ENCODE peak calls at places on chromosomes 3 and 15, in five cellular contexts. X, A, K, V and J are unnamed samples.

GRCh38 chr15:74787251-74788041 is 5.6 kb downstream of the CSK start:
- DNase-seq in X (peak; percentile 95), A (peak; percentile 57), K (peak; percentile 92), V (no peak), J (peak; percentile 98)

GRCh38 chr3:33668618-33669017 is 49.4 kb downstream of the CLASP2 start:
- DNase-seq in X (no peak), A (no peak), K (no peak), V (no peak), J (no peak)

GRCh38 chr3:132134611-132135010 is 99.8 kb upstream of the CPNE4 start:
- DNase-seq in X (no peak), A (no peak), K (no peak), V (peak; percentile 64), J (no peak)

GRCh38 chr3:166685246-166685645 is 694.9 kb downstream of the ZBBX start:
- DNase-seq in X (no peak), A (no peak), K (no peak), V (no peak), J (peak; percentile 80)

GRCh38 chr15:99446565-99447496 is 119.0 kb upstream of the MEF2A start:
- DNase-seq in X (peak; percentile 3), A (no peak), K (no peak), V (no peak), J (no peak)

GRCh38 chr3:6994081-6994668 is 133.3 kb downstream of the GRM7 start:
- DNase-seq in X (no peak), A (no peak), K (no peak), V (no peak), J (peak; percentile 50)

GRCh38 chr3:76138921-76139320 is 353.6 kb upstream of the ZNF717 start:
- DNase-seq in X (no peak), A (no peak), K (no peak), V (no peak), J (no peak)

GRCh38 chr15:72319360-72319984 is 485 bp downstream of the CELF6 start:
- DNase-seq in X (peak; percentile 48), A (peak; percentile 68), K (peak; percentile 21), V (no peak), J (no peak)

GRCh38 chr3:119978554-119979208 is 115.6 kb downstream of the GSK3B start:
- DNase-seq in X (no peak), A (no peak), K (no peak), V (no peak), J (no peak)

GRCh38 chr15:82197734-82198594 is 64.6 kb downstream of the EFL1 start:
- DNase-seq in X (peak; percentile 75), A (peak; percentile 51), K (peak; percentile 15), V (peak; percentile 57), J (peak; percentile 92)

GRCh38 chr3:148911597-148911996 is 46.5 kb downstream of the CPA3 start:
- DNase-seq in X (no peak), A (no peak), K (no peak), V (no peak), J (no peak)

GRCh38 chr3:135803291-135803690 is 162.2 kb upstream of the PPP2R3A start:
- DNase-seq in X (no peak), A (no peak), K (no peak), V (no peak), J (no peak)

GRCh38 chr3:79564192-79564591 is 203.6 kb downstream of the ROBO1 start:
- DNase-seq in X (no peak), A (no peak), K (no peak), V (no peak), J (no peak)

GRCh38 chr3:26921054-26921453 is 298.5 kb downstream of the LRRC3B start:
- DNase-seq in X (no peak), A (no peak), K (no peak), V (no peak), J (no peak)

GRCh38 chr3:177199206-177199765 is 2.0 kb upstream of the TBL1XR1 start:
- DNase-seq in X (peak; percentile 12), A (no peak), K (no peak), V (no peak), J (no peak)

GRCh38 chr15:32849769-32850668 is 132.2 kb downstream of the GREM1 start:
- DNase-seq in X (no peak), A (no peak), K (no peak), V (peak; percentile 45), J (no peak)

GRCh38 chr3:139332092-139332491 is 11.7 kb upstream of the MRPS22 start:
- DNase-seq in X (no peak), A (no peak), K (no peak), V (no peak), J (no peak)

GRCh38 chr15:30008156-30008555 is 74.6 kb upstream of the GOLGA8J start:
- DNase-seq in X (no peak), A (no peak), K (no peak), V (no peak), J (no peak)